ENCODE peak calls at places on chromosomes 5 and 9, in seven cellular contexts. One of them, this sample, is unnamed.

GRCh38 chr5:175448276-175448675 is 4.3 kb upstream of the DRD1 start:
- DNase-seq in fibroblast of lung: no peak
- DNase-seq in RWPE1: no peak
- DNase-seq in substantia nigra: no peak
- DNase-seq in OCI-LY7: no peak
- DNase-seq in cardiac muscle cell: no peak
- DNase-seq in SJSA1: no peak
- DNase-seq in this sample: no peak

GRCh38 chr5:77076961-77077820 is 9.9 kb downstream of the ZBED3 start:
- DNase-seq in RWPE1: peak; percentile 57
- DNase-seq in substantia nigra: peak; percentile 24
- DNase-seq in OCI-LY7: peak; percentile 40
- DNase-seq in fibroblast of lung: peak; percentile 59
- DNase-seq in cardiac muscle cell: peak; percentile 82
- DNase-seq in SJSA1: no peak
- DNase-seq in this sample: peak; percentile 78

GRCh38 chr5:34524123-34524522 is 132.0 kb upstream of the RAI14 start:
- DNase-seq in substantia nigra: no peak
- DNase-seq in SJSA1: no peak
- DNase-seq in RWPE1: peak; percentile 37
- DNase-seq in cardiac muscle cell: no peak
- DNase-seq in fibroblast of lung: peak; percentile 74
- DNase-seq in OCI-LY7: no peak
- DNase-seq in this sample: no peak

GRCh38 chr5:153267506-153267905 is 223.0 kb upstream of the GRIA1 start:
- DNase-seq in fibroblast of lung: no peak
- DNase-seq in OCI-LY7: no peak
- DNase-seq in RWPE1: peak; percentile 84
- DNase-seq in substantia nigra: no peak
- DNase-seq in cardiac muscle cell: no peak
- DNase-seq in SJSA1: no peak
- DNase-seq in this sample: no peak

GRCh38 chr5:14720236-14720923 is 55.9 kb downstream of the OTULIN start:
- DNase-seq in RWPE1: no peak
- DNase-seq in cardiac muscle cell: no peak
- DNase-seq in substantia nigra: no peak
- DNase-seq in fibroblast of lung: peak; percentile 37
- DNase-seq in OCI-LY7: no peak
- DNase-seq in SJSA1: peak; percentile 15
- DNase-seq in this sample: no peak

GRCh38 chr9:85224729-85225128 is 517.0 kb downstream of the AGTPBP1 start:
- DNase-seq in RWPE1: peak; percentile 88
- DNase-seq in fibroblast of lung: peak; percentile 55
- DNase-seq in substantia nigra: no peak
- DNase-seq in SJSA1: no peak
- DNase-seq in cardiac muscle cell: no peak
- DNase-seq in OCI-LY7: no peak
- DNase-seq in this sample: peak; percentile 6

GRCh38 chr5:145946112-145946861 is 9.9 kb downstream of the SH3RF2 start:
- DNase-seq in SJSA1: peak; percentile 98
- DNase-seq in substantia nigra: no peak
- DNase-seq in cardiac muscle cell: no peak
- DNase-seq in OCI-LY7: no peak
- DNase-seq in fibroblast of lung: peak; percentile 71
- DNase-seq in RWPE1: peak; percentile 58
- DNase-seq in this sample: peak; percentile 60

GRCh38 chr9:132027752-132028666 is 51.7 kb downstream of the MED27 start:
- DNase-seq in substantia nigra: no peak
- DNase-seq in SJSA1: no peak
- DNase-seq in cardiac muscle cell: no peak
- DNase-seq in RWPE1: peak; percentile 87
- DNase-seq in OCI-LY7: no peak
- DNase-seq in fibroblast of lung: no peak
- DNase-seq in this sample: no peak

GRCh38 chr5:73966411-73966810 is 340.4 kb downstream of the ARHGEF28 start:
- DNase-seq in fibroblast of lung: no peak
- DNase-seq in RWPE1: no peak
- DNase-seq in substantia nigra: no peak
- DNase-seq in SJSA1: no peak
- DNase-seq in OCI-LY7: no peak
- DNase-seq in cardiac muscle cell: no peak
- DNase-seq in this sample: no peak

GRCh38 chr5:159887050-159887449 is 29.2 kb upstream of the ADRA1B start:
- DNase-seq in SJSA1: no peak
- DNase-seq in substantia nigra: no peak
- DNase-seq in RWPE1: no peak
- DNase-seq in cardiac muscle cell: no peak
- DNase-seq in OCI-LY7: no peak
- DNase-seq in fibroblast of lung: no peak
- DNase-seq in this sample: no peak

GRCh38 chr9:8890695-8891094 is 1091.1 kb upstream of the DMAC1 start:
- DNase-seq in SJSA1: no peak
- DNase-seq in OCI-LY7: no peak
- DNase-seq in substantia nigra: no peak
- DNase-seq in cardiac muscle cell: no peak
- DNase-seq in fibroblast of lung: no peak
- DNase-seq in RWPE1: no peak
- DNase-seq in this sample: no peak

GRCh38 chr9:20594521-20594920 is 27.8 kb downstream of the MLLT3 start:
- DNase-seq in cardiac muscle cell: no peak
- DNase-seq in SJSA1: no peak
- DNase-seq in substantia nigra: no peak
- DNase-seq in fibroblast of lung: no peak
- DNase-seq in RWPE1: no peak
- DNase-seq in OCI-LY7: no peak
- DNase-seq in this sample: no peak

GRCh38 chr9:136996361-136997281 is at the start of gene CLIC3:
- DNase-seq in SJSA1: no peak
- DNase-seq in substantia nigra: no peak
- DNase-seq in OCI-LY7: peak; percentile 37
- DNase-seq in fibroblast of lung: no peak
- DNase-seq in RWPE1: peak; percentile 80
- DNase-seq in cardiac muscle cell: no peak
- DNase-seq in this sample: no peak

GRCh38 chr5:141876628-141877477 is 1.4 kb downstream of the PCDH1 start:
- DNase-seq in OCI-LY7: no peak
- DNase-seq in RWPE1: peak; percentile 47
- DNase-seq in substantia nigra: no peak
- DNase-seq in SJSA1: no peak
- DNase-seq in cardiac muscle cell: no peak
- DNase-seq in fibroblast of lung: no peak
- DNase-seq in this sample: no peak

GRCh38 chr5:22344000-22344399 is 509.1 kb downstream of the CDH12 start:
- DNase-seq in cardiac muscle cell: no peak
- DNase-seq in OCI-LY7: no peak
- DNase-seq in substantia nigra: no peak
- DNase-seq in RWPE1: no peak
- DNase-seq in SJSA1: no peak
- DNase-seq in fibroblast of lung: no peak
- DNase-seq in this sample: no peak

GRCh38 chr5:52947208-52947607 is 41.9 kb upstream of the ITGA2 start:
- DNase-seq in OCI-LY7: no peak
- DNase-seq in cardiac muscle cell: no peak
- DNase-seq in RWPE1: no peak
- DNase-seq in SJSA1: peak; percentile 50
- DNase-seq in substantia nigra: no peak
- DNase-seq in fibroblast of lung: no peak
- DNase-seq in this sample: no peak

GRCh38 chr5:172802013-172802584 is 31.1 kb upstream of the DUSP1 start:
- DNase-seq in RWPE1: no peak
- DNase-seq in SJSA1: no peak
- DNase-seq in OCI-LY7: no peak
- DNase-seq in fibroblast of lung: no peak
- DNase-seq in substantia nigra: no peak
- DNase-seq in cardiac muscle cell: no peak
- DNase-seq in this sample: no peak
- H3K27ac ChIP-seq in RWPE1: peak overlapping the region; percentile 85
- H3K27ac ChIP-seq in SJSA1: peak overlapping the region; percentile 88
- H3K27ac ChIP-seq in OCI-LY7: no peak overlapping the region
- H3K27ac ChIP-seq in fibroblast of lung: peak overlapping the region; percentile 97
- H3K27ac ChIP-seq in substantia nigra: no peak overlapping the region
- H3K27ac ChIP-seq in cardiac muscle cell: no peak overlapping the region
- H3K27ac ChIP-seq in this sample: no peak overlapping the region

GRCh38 chr5:134553816-134554215 is 28.3 kb downstream of the JADE2 start:
- DNase-seq in SJSA1: no peak
- DNase-seq in cardiac muscle cell: no peak
- DNase-seq in fibroblast of lung: peak; percentile 46
- DNase-seq in RWPE1: no peak
- DNase-seq in OCI-LY7: no peak
- DNase-seq in substantia nigra: no peak
- DNase-seq in this sample: no peak

GRCh38 chr5:134555889-134556311 is 30.4 kb downstream of the JADE2 start:
- DNase-seq in OCI-LY7: peak; percentile 38
- DNase-seq in cardiac muscle cell: peak; percentile 18
- DNase-seq in SJSA1: peak; percentile 76
- DNase-seq in fibroblast of lung: peak; percentile 82
- DNase-seq in substantia nigra: peak; percentile 7
- DNase-seq in RWPE1: peak; percentile 93
- DNase-seq in this sample: peak; percentile 84

GRCh38 chr5:134552301-134552700 is 26.8 kb downstream of the JADE2 start:
- DNase-seq in RWPE1: peak; percentile 78
- DNase-seq in cardiac muscle cell: no peak
- DNase-seq in SJSA1: peak; percentile 91
- DNase-seq in substantia nigra: no peak
- DNase-seq in fibroblast of lung: peak; percentile 97
- DNase-seq in OCI-LY7: no peak
- DNase-seq in this sample: no peak

GRCh38 chr5:134555223-134555790 is 29.8 kb downstream of the JADE2 start:
- DNase-seq in fibroblast of lung: no peak
- DNase-seq in RWPE1: no peak
- DNase-seq in SJSA1: no peak
- DNase-seq in OCI-LY7: no peak
- DNase-seq in substantia nigra: no peak
- DNase-seq in cardiac muscle cell: no peak
- DNase-seq in this sample: no peak

DNA sequence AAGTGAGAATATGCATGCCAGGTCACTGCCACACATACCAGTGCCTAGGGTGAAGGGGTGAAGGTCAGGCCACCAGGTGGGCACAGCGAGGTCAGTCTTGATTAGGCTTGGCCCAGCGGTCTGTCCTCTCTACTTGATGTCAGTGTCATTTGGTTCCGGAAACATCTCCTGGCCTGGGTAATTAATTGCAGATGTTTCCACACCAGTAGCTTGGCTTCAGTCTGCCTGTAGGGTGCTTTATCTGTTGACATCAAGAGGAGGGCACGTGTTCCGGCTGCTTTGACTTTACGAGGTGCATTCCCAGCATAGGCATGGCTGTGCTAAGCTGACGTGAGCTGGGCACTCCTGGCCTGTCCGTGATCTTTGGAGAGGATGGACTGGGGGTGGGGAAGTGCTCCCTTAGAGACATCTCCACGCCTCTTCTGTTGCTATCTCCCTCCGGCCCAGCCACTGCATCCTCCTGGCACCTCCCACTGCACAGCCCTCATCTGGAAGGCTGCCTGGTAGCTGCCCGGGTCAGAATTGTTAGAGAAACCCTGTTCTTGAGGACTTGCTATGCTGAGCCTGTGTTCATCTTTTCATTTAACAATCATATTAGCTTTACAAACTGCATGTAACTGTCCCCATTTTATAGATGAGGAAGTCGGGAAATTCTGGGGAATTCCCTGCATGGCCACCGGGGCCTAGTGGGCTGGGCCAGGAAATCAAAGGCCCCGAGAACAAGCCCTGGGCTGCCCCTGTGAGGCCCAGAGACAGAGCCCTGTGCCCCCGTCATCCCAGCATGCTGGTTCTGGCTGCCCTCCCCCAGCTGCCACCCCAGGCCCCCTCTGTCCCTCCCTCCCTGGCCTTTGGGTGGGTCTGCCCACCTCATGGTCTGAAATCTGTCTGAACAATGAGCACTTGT is 29.1 kb downstream of the JADE2 start:
- DNase-seq in OCI-LY7: peak; percentile 60
- DNase-seq in SJSA1: peak; percentile 92
- DNase-seq in substantia nigra: peak; percentile 29
- DNase-seq in fibroblast of lung: peak; percentile 72
- DNase-seq in RWPE1: peak; percentile 47
- DNase-seq in cardiac muscle cell: no peak
- DNase-seq in this sample: peak; percentile 35
- H3K27ac ChIP-seq in OCI-LY7: peak overlapping the region; percentile 64
- H3K27ac ChIP-seq in SJSA1: peak overlapping the region; percentile 55
- H3K27ac ChIP-seq in substantia nigra: peak overlapping the region; percentile 63
- H3K27ac ChIP-seq in fibroblast of lung: peak overlapping the region; percentile 68
- H3K27ac ChIP-seq in RWPE1: peak overlapping the region; percentile 72
- H3K27ac ChIP-seq in cardiac muscle cell: no peak overlapping the region
- H3K27ac ChIP-seq in this sample: no peak overlapping the region

DNA sequence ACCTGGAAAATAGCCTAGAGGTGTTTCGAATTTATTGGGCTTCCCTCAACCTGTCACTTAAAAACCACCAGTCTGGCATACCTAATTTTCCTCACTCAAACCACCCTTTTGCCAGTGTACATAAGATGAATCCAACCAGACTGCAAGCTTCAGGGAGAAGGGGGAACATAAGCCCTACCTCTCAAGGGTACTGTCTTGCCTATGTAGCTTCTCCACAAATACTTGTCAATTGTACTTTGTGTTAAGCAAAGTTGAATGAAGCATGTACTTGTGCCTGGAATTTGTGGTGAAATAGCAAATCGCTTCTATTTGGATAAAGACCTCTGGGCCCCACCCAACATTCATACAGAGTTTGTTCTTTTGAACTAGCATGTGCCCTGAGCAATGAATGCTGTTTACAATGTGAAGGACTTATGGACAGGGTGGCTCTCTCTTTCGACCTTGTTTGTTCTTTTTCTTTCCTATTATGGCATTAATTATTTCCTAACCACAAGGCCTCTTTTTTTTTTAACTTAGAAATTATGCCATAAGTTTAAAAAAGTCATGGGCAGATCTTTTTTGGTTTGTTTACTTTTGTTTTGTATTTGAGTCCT is 580.2 kb downstream of the EBF1 start:
- DNase-seq in RWPE1: no peak
- DNase-seq in substantia nigra: no peak
- DNase-seq in fibroblast of lung: peak; percentile 48
- DNase-seq in OCI-LY7: no peak
- DNase-seq in cardiac muscle cell: no peak
- DNase-seq in SJSA1: peak; percentile 59
- DNase-seq in this sample: no peak
- H3K27ac ChIP-seq in RWPE1: no peak overlapping the region
- H3K27ac ChIP-seq in substantia nigra: no peak overlapping the region
- H3K27ac ChIP-seq in fibroblast of lung: no peak overlapping the region
- H3K27ac ChIP-seq in OCI-LY7: no peak overlapping the region
- H3K27ac ChIP-seq in cardiac muscle cell: no peak overlapping the region
- H3K27ac ChIP-seq in SJSA1: peak overlapping the region; percentile 14
- H3K27ac ChIP-seq in this sample: no peak overlapping the region

DNA sequence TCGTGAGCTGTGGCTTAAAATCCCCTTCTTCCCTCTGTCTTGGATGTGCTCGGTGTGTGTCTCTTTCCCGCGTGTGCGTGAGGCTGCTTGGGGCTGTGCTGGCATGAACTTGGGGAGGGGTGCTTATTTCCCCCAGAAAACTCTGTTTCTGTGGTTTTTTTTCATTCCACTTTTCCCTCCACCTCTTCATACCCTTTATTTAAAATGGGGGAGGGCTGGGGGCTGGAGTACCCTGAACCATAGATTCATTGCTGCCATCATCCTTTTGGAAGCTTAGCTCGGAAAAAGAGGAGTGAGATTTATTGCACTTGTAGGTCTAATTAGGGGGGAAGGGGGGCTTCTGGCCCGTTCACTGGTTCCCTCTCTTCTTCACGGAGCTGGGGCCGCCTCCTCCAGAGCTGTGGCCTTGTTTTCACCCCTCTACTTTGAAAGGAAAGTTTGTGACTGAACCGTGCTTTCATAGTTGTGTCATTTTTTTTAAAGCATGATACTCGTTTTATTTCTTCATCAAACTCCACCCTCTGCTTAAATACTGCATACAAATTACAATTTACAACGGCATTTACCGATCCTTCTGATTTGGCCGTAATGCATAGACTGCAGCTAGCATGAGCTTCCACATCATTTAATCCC is 2.8 kb downstream of the NR2F1 start:
- DNase-seq in RWPE1: no peak
- DNase-seq in OCI-LY7: no peak
- DNase-seq in SJSA1: peak; percentile 15
- DNase-seq in substantia nigra: no peak
- DNase-seq in fibroblast of lung: peak; percentile 64
- DNase-seq in cardiac muscle cell: no peak
- DNase-seq in this sample: no peak
- H3K27ac ChIP-seq in RWPE1: no peak overlapping the region
- H3K27ac ChIP-seq in OCI-LY7: no peak overlapping the region
- H3K27ac ChIP-seq in SJSA1: no peak overlapping the region
- H3K27ac ChIP-seq in substantia nigra: peak overlapping the region; percentile 53
- H3K27ac ChIP-seq in fibroblast of lung: peak overlapping the region; percentile 89
- H3K27ac ChIP-seq in cardiac muscle cell: no peak overlapping the region
- H3K27ac ChIP-seq in this sample: no peak overlapping the region

This sample was measured in A673.